ENCODE peak calls at places on chromosome 3, in eight cellular contexts. L is Peyer's patch, Q is SK-N-SH, C is right atrium auricular region, R is right lobe of liver, Z is small intestine, P is fibroblast of lung, I is NT2/D1. F is an unnamed sample.
A peak's percentile ranks its signal among the peaks of the same experiment; 100 is the strongest.

GRCh38 chr3:81277853-81278252 is 483.6 kb downstream of the GBE1 start:
- DNase-seq in L (no peak), Q (no peak), C (no peak), R (no peak), Z (no peak), P (no peak), I (no peak), F (no peak)

GRCh38 chr3:73604491-73604890 is 20.2 kb downstream of the PDZRN3 start:
- DNase-seq in L (no peak), Q (no peak), C (no peak), R (no peak), Z (no peak), P (peak; percentile 68), I (no peak), F (no peak)

GRCh38 chr3:47762233-47762632 is 19.5 kb downstream of the SMARCC1 start:
- DNase-seq in L (no peak), Q (no peak), C (no peak), R (no peak), Z (no peak), P (no peak), I (no peak), F (no peak)

GRCh38 chr3:87270908-87271727 is 5.3 kb downstream of the POU1F1 start:
- DNase-seq in L (no peak), Q (no peak), C (no peak), R (no peak), Z (peak; percentile 5), P (no peak), I (no peak), F (no peak)

GRCh38 chr3:133413166-133414020 is 13.5 kb downstream of the BFSP2 start:
- DNase-seq in L (no peak), Q (no peak), C (no peak), R (no peak), Z (peak; percentile 4), P (peak; percentile 61), I (no peak), F (no peak)

GRCh38 chr3:156098437-156099035 is 21.8 kb upstream of the KCNAB1 start:
- DNase-seq in L (no peak), Q (no peak), C (no peak), R (no peak), Z (no peak), P (no peak), I (no peak), F (no peak)

GRCh38 chr3:187987919-187988318 is 166.0 kb upstream of the LPP start:
- DNase-seq in L (no peak), Q (no peak), C (no peak), R (no peak), Z (no peak), P (no peak), I (no peak), F (no peak)

GRCh38 chr3:59759298-59760169 is 709.7 kb upstream of the CFAP20DC start:
- DNase-seq in L (no peak), Q (no peak), C (no peak), R (no peak), Z (peak; percentile 85), P (no peak), I (no peak), F (no peak)

GRCh38 chr3:117063910-117064309 is 354.3 kb downstream of the TUSC7 start:
- DNase-seq in L (no peak), Q (no peak), C (no peak), R (no peak), Z (no peak), P (peak; percentile 65), I (no peak), F (no peak)

GRCh38 chr3:124810970-124811369 is 76.2 kb downstream of the ITGB5 start:
- DNase-seq in L (peak; percentile 60), Q (no peak), C (no peak), R (no peak), Z (peak; percentile 89), P (no peak), I (no peak), F (no peak)

GRCh38 chr3:188170461-188171459 is 16.8 kb downstream of the LPP start:
- DNase-seq in L (no peak), Q (no peak), C (no peak), R (no peak), Z (peak; percentile 69), P (no peak), I (no peak), F (no peak)

GRCh38 chr3:120460217-120460616 is 9.4 kb upstream of the FSTL1 start:
- DNase-seq in L (no peak), Q (no peak), C (no peak), R (no peak), Z (no peak), P (no peak), I (no peak), F (no peak)

GRCh38 chr3:104988491-104988890 is 378.2 kb upstream of the ALCAM start:
- DNase-seq in L (no peak), Q (no peak), C (no peak), R (no peak), Z (no peak), P (no peak), I (no peak), F (no peak)

GRCh38 chr3:58414538-58415197 is 19.0 kb downstream of the PDHB start:
- DNase-seq in L (peak; percentile 76), Q (peak; percentile 66), C (peak; percentile 75), R (no peak), Z (peak; percentile 62), P (peak; percentile 72), I (no peak), F (peak; percentile 56)

GRCh38 chr3:53384465-53385277 is 37.3 kb upstream of the DCP1A start:
- DNase-seq in L (no peak), Q (peak; percentile 30), C (no peak), R (no peak), Z (no peak), P (no peak), I (no peak), F (no peak)

GRCh38 chr3:36837089-36837488 is 72.7 kb upstream of the DCLK3 start:
- DNase-seq in L (no peak), Q (no peak), C (peak; percentile 13), R (no peak), Z (no peak), P (no peak), I (no peak), F (peak; percentile 56)

DNA sequence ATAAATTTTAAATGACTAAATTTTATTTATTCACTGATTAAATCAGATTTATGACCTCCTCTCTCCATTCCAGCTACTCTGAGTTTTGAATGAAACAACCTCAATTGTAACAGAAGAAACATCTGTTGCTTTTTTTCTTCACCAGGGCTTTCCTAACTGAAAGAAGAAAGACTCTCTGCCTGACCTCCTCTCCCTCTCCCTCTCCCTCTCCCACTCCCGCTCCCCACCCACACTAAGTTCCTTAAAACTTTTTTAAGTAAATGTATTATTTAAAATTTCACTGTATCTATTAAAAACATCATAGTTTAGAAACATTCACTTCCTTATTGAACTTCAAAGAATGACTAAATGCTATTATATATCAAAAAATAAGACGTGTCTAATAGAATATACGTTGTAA is 122.0 kb downstream of the TFDP2 start:
- DNase-seq in L (no peak), Q (no peak), C (no peak), R (no peak), Z (no peak), P (peak; percentile 18), I (no peak), F (peak; percentile 23)
- H3K4me3 ChIP-seq in L (no peak overlapping the region), Q (peak overlapping the region; percentile 57), C (peak overlapping the region; percentile 52), R (peak overlapping the region; percentile 49), Z (no peak overlapping the region), P (peak overlapping the region; percentile 39), I (peak overlapping the region; percentile 36), F (peak overlapping the region; percentile 36)

DNA sequence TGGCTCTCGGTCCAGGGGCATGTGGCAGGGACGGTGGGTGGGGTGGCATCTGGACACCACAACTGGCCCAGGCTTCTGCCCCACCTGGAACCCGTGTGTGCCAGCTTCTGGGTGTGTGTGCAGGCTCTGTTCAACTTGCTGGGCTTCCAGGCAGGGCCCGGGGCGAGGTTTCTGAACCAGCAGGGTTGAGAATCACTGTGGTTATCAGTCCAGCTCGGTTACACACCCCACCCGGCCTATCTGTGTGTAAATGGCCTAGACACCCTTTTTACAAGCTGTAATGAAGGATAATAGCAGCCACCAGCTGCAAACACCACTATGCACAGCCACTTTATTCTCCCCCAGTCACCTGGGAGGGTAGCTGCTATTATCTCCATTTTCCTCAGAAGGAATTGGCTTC is 83.8 kb downstream of the C3orf70 start:
- DNase-seq in L (no peak), Q (no peak), C (no peak), R (no peak), Z (peak; percentile 69), P (no peak), I (no peak), F (no peak)
- H3K36me3 ChIP-seq in L (no peaks in the 10 kb centered on the region), Q (no peaks in the 10 kb centered on the region), C (no peaks in the 10 kb centered on the region), R (no peaks in the 10 kb centered on the region), Z (no peaks in the 10 kb centered on the region), P (no peaks in the 10 kb centered on the region), I (no peaks in the 10 kb centered on the region), F (no peaks in the 10 kb centered on the region)

GRCh38 chr3:126537730-126538281 is 13.9 kb downstream of the CHST13 start:
- DNase-seq in L (peak; percentile 61), Q (no peak), C (no peak), R (peak; percentile 62), Z (peak; percentile 23), P (peak; percentile 12), I (no peak), F (no peak)
- H3K27me3 ChIP-seq in L (no peaks in the 10 kb centered on the region), Q (peaks cover 16% of the 10 kb centered on the region), C (no peaks in the 10 kb centered on the region), R (no peaks in the 10 kb centered on the region), Z (peaks cover 4% of the 10 kb centered on the region), P (peaks cover 26% of the 10 kb centered on the region), I (peaks cover 16% of the 10 kb centered on the region), F (no peaks in the 10 kb centered on the region)

GRCh38 chr3:147392083-147392916 is 14.0 kb downstream of the ZIC4 start:
- DNase-seq in L (no peak), Q (peak; percentile 91), C (no peak), R (peak; percentile 85), Z (no peak), P (no peak), I (no peak), F (peak; percentile 91)

GRCh38 chr3:147390589-147391569 is 15.5 kb downstream of the ZIC4 start:
- DNase-seq in L (no peak), Q (no peak), C (no peak), R (no peak), Z (no peak), P (no peak), I (no peak), F (peak; percentile 84)

GRCh38 chr3:147391726-147392082 is 14.6 kb downstream of the ZIC4 start:
- DNase-seq in L (no peak), Q (no peak), C (no peak), R (no peak), Z (no peak), P (no peak), I (no peak), F (no peak)

GRCh38 chr3:147394168-147394941 is 12.0 kb downstream of the ZIC4 start:
- DNase-seq in L (no peak), Q (peak; percentile 63), C (no peak), R (peak; percentile 51), Z (no peak), P (no peak), I (no peak), F (peak; percentile 59)

DNA sequence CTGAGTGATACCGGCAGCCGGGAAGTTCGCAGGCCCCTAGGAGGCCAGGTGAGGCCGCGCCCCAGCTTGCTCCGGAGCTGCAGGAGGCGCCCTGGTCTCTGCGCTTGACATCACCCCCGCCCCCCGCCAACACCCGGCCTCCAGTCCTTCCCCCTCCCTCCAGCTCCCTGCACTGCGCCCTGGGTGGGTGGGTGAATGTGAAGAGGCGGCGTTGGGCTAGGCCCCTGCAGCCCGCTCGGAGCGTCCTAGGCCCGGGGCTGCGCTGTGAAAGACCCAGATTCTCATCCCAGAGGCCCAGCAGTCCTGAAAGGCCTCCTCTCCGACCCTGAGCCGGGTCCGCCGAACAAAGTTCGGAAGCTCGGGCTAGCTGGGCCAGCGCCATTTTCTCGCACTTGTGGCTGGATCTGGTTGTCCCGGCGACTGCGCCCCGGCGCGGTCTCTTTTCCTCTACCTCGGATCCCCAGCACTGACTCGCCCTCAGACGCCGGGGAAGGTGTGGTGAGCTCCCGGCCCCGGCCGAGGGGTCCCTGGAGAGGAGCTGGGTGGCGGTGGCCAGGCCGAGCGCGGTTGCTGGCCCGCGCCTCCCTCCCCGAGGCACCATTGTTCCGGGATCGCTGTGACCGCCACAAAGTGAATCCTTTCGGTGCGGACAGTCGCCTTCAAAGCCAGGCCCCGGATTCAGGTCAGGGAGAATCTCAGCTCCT is 12.9 kb downstream of the ZIC4 start:
- DNase-seq in L (no peak), Q (peak; percentile 88), C (no peak), R (peak; percentile 82), Z (no peak), P (no peak), I (no peak), F (peak; percentile 94)
- H3K4me3 ChIP-seq in L (no peak overlapping the region), Q (peak overlapping the region; percentile 62), C (peak overlapping the region; percentile 43), R (peak overlapping the region; percentile 53), Z (no peak overlapping the region), P (no peak overlapping the region), I (peak overlapping the region; percentile 48), F (peak overlapping the region; percentile 58)

F was measured in H7.